ENCODE peak calls at places on chromosomes 6 and 20, in four cellular contexts. H is activated T-cell treated with anti-CD3 and anti-CD28 coated beads, Interleukin-2, amount 50 U/mL, for 4 hours; B is stimulated activated CD4-positive, alpha-beta T cell treated with anti-CD3 and anti-CD28 coated beads, Interleukin-4, amount 100 ng/mL, for 1 hour; D is HL-60. M is an unnamed sample.

GRCh38 chr6:113995632-113996031 is 24.7 kb upstream of the HDAC2 start:
- DNase-seq in H (no peak), B (no peak), D (no peak), M (no peak)

GRCh38 chr6:151036869-151037680 is 171.6 kb downstream of the MTHFD1L start:
- DNase-seq in H (no peak), B (no peak), D (no peak), M (no peak)

GRCh38 chr6:47741807-47742206 is 40.0 kb upstream of the OPN5 start:
- DNase-seq in H (no peak), B (no peak), D (no peak), M (no peak)

GRCh38 chr6:160348552-160349441 is 619 bp downstream of the SLC22A3 start:
- DNase-seq in H (no peak), B (no peak), D (no peak), M (no peak)

GRCh38 chr6:134729590-134729989 is 220.3 kb downstream of the ALDH8A1 start:
- DNase-seq in H (no peak), B (no peak), D (no peak), M (no peak)

GRCh38 chr6:112022749-112023148 is 31.2 kb upstream of the CCN6 start:
- DNase-seq in H (no peak), B (no peak), D (no peak), M (no peak)

GRCh38 chr6:128337619-128338018 is 182.8 kb downstream of the PTPRK start:
- DNase-seq in H (no peak), B (no peak), D (no peak), M (no peak)

GRCh38 chr20:50600281-50600895 is 90.2 kb downstream of the PTPN1 start:
- DNase-seq in H (no peak), B (no peak), D (no peak), M (no peak)

GRCh38 chr20:37651932-37652331 is 41.9 kb upstream of the CTNNBL1 start:
- DNase-seq in H (no peak), B (peak), D (no peak), M (peak)

GRCh38 chr6:2688416-2689064 is 62.2 kb downstream of the MYLK4 start:
- DNase-seq in H (no peak), B (no peak), D (no peak), M (peak)

GRCh38 chr6:109998159-109998785 is 20.2 kb downstream of the GPR6 start:
- DNase-seq in H (no peak), B (no peak), D (no peak), M (no peak)

GRCh38 chr6:33199687-33200233 is 705 bp downstream of the RXRB start:
- DNase-seq in H (peak), B (peak), D (peak), M (peak)

GRCh38 chr6:13012271-13012670 is 295.7 kb downstream of the PHACTR1 start:
- DNase-seq in H (no peak), B (no peak), D (peak), M (no peak)

GRCh38 chr6:6841571-6841970 is 253.1 kb downstream of the LY86 start:
- DNase-seq in H (no peak), B (no peak), D (no peak), M (no peak)

GRCh38 chr6:38078671-38079070 is 259.1 kb downstream of the ZFAND3 start:
- DNase-seq in H (no peak), B (no peak), D (no peak), M (no peak)

GRCh38 chr20:61391812-61392520 is 139.9 kb downstream of the CDH4 start:
- DNase-seq in H (no peak), B (no peak), D (no peak), M (no peak)

GRCh38 chr6:48564036-48564820 is 453.2 kb upstream of the PTCHD4 start:
- DNase-seq in H (no peak), B (no peak), D (no peak), M (no peak)

GRCh38 chr20:45012682-45013302 is 46.5 kb downstream of the STK4 start:
- DNase-seq in H (no peak), B (no peak), D (no peak), M (no peak)

GRCh38 chr6:139519571-139520031 is 145.2 kb upstream of the CITED2 start:
- DNase-seq in H (no peak), B (no peak), D (no peak), M (no peak)

GRCh38 chr6:26272171-26272631 is 92.8 kb upstream of the BTN3A2 start:
- DNase-seq in H (peak), B (peak), D (no peak), M (peak)

GRCh38 chr6:42786525-42786985 is 4.7 kb downstream of the BICRAL start:
- DNase-seq in H (no peak), B (no peak), D (no peak), M (no peak)

GRCh38 chr6:61168878-61169277 is 1117.1 kb downstream of the KHDRBS2 start:
- DNase-seq in H (no peak), B (no peak), D (no peak), M (no peak)

GRCh38 chr20:53827996-53828672 is 234.5 kb upstream of the ZNF217 start:
- DNase-seq in H (no peak), B (no peak), D (no peak), M (no peak)

GRCh38 chr6:114087496-114087895 is 116.5 kb upstream of the HDAC2 start:
- DNase-seq in H (no peak), B (no peak), D (no peak), M (no peak)

GRCh38 chr6:153591165-153591564 is 447.9 kb upstream of the OPRM1 start:
- DNase-seq in H (no peak), B (no peak), D (no peak), M (no peak)

GRCh38 chr6:139888691-139889122 is 514.3 kb upstream of the CITED2 start:
- DNase-seq in H (no peak), B (no peak), D (no peak), M (no peak)

GRCh38 chr6:8080338-8081151 is 16.4 kb upstream of the BLOC1S5 start:
- DNase-seq in H (no peak), B (no peak), D (peak), M (no peak)

GRCh38 chr6:169420912-169421543 is 167.4 kb upstream of the THBS2 start:
- DNase-seq in H (no peak), B (no peak), D (no peak), M (no peak)

GRCh38 chr20:45083127-45083526 is 17.8 kb downstream of the KCNS1 start:
- DNase-seq in H (no peak), B (no peak), D (no peak), M (no peak)

GRCh38 chr20:14401479-14402138 is 64.2 kb upstream of the FLRT3 start:
- DNase-seq in H (no peak), B (no peak), D (no peak), M (no peak)

GRCh38 chr6:150627601-150628012 is 27.9 kb downstream of the PLEKHG1 start:
- DNase-seq in H (no peak), B (no peak), D (no peak), M (no peak)

GRCh38 chr20:5933802-5934436 is 16.4 kb downstream of the TRMT6 start:
- DNase-seq in H (no peak), B (no peak), D (no peak), M (no peak)

GRCh38 chr6:1247058-1247457 is 64.8 kb upstream of the FOXQ1 start:
- DNase-seq in H (no peak), B (no peak), D (no peak), M (no peak)

GRCh38 chr6:27242589-27243265 is 4.8 kb upstream of the PRSS16 start:
- DNase-seq in H (no peak), B (no peak), D (no peak), M (no peak)